ENCODE peak calls at places on chromosomes 4 and X, in ten cellular contexts. D, V, Y, H, M, P, C, R, O and X are unnamed samples.

GRCh38 chrX:101759000-101759399 is 99.3 kb upstream of the ARMCX2 start:
- DNase-seq in D (peak), O (no peak), R (no peak), C (peak), V (peak), Y (peak), P (peak), H (peak), M (peak), X (no peak)

GRCh38 chrX:43817454-43817853 is 64.8 kb downstream of the MAOB start:
- DNase-seq in P (no peak), C (no peak), Y (no peak), R (no peak), V (no peak), O (no peak), M (no peak), D (no peak), H (no peak), X (no peak)

GRCh38 chr4:16844796-16845586 is 53.5 kb downstream of the LDB2 start:
- DNase-seq in H (no peak), R (no peak), D (no peak), P (no peak), V (peak), M (no peak), Y (no peak), C (no peak), O (no peak), X (no peak)

GRCh38 chr4:26388671-26389070 is 67.9 kb downstream of the RBPJ start:
- DNase-seq in P (no peak), Y (no peak), D (no peak), C (no peak), M (no peak), V (no peak), O (no peak), H (no peak), R (no peak), X (no peak)

GRCh38 chrX:68190799-68191198 is 242.5 kb downstream of the OPHN1 start:
- DNase-seq in Y (no peak), P (no peak), C (no peak), R (no peak), M (no peak), O (no peak), V (no peak), D (no peak), H (no peak), X (no peak)

GRCh38 chr4:4693258-4693657 is 151.4 kb upstream of the STX18 start:
- DNase-seq in O (no peak), H (no peak), V (no peak), R (no peak), Y (no peak), D (no peak), M (no peak), C (no peak), P (no peak), X (no peak)

GRCh38 chrX:40130207-40130606 is 32.4 kb upstream of the BCOR start:
- DNase-seq in Y (no peak), M (no peak), V (peak), D (no peak), O (no peak), C (no peak), H (peak), P (no peak), R (no peak), X (no peak)

GRCh38 chr4:73593631-73594241 is 26.5 kb downstream of the RASSF6 start:
- DNase-seq in V (no peak), P (peak), Y (no peak), C (no peak), O (no peak), R (no peak), H (no peak), M (no peak), D (peak), X (no peak)

GRCh38 chrX:47283015-47283771 is 50.4 kb downstream of the USP11 start:
- DNase-seq in Y (no peak), V (no peak), M (peak), C (no peak), H (peak), P (no peak), D (peak), O (no peak), R (no peak), X (no peak)

GRCh38 chrX:2498781-2499302 is 1.9 kb downstream of the DHRSX start:
- DNase-seq in Y (no peak), R (no peak), C (no peak), V (no peak), P (no peak), D (no peak), H (peak), O (no peak), M (peak), X (no peak)

GRCh38 chr4:127959794-127960193 is 5.2 kb downstream of the MFSD8 start:
- DNase-seq in D (no peak), M (no peak), V (no peak), R (no peak), Y (no peak), P (no peak), O (no peak), C (no peak), H (peak), X (no peak)

GRCh38 chr4:93475730-93476129 is 352.8 kb upstream of the ATOH1 start:
- DNase-seq in P (no peak), H (no peak), Y (no peak), O (no peak), V (no peak), C (no peak), D (no peak), R (no peak), M (no peak), X (no peak)

GRCh38 chr4:84403656-84404055 is 95.4 kb downstream of the NKX6-1 start:
- DNase-seq in R (no peak), H (no peak), D (no peak), Y (no peak), P (no peak), V (peak), M (no peak), C (no peak), O (no peak), X (no peak)

GRCh38 chrX:6778547-6779231 is 243.8 kb upstream of the VCX3A start:
- DNase-seq in Y (no peak), V (no peak), R (no peak), D (peak), H (no peak), C (no peak), P (no peak), M (peak), O (no peak), X (no peak)

GRCh38 chr4:52659722-52660261 is 691 bp upstream of the USP46 start:
- DNase-seq in D (no peak), Y (no peak), R (no peak), H (peak), M (peak), P (peak), C (peak), V (no peak), O (no peak), X (no peak)

GRCh38 chr4:3307891-3308575 is 15.2 kb downstream of the RGS12 start:
- DNase-seq in D (no peak), M (no peak), Y (no peak), P (no peak), C (no peak), O (no peak), H (no peak), R (no peak), V (no peak), X (no peak)

GRCh38 chr4:3829211-3829953 is 63.2 kb downstream of the ADRA2C start:
- DNase-seq in C (no peak), V (no peak), H (no peak), D (no peak), P (no peak), M (no peak), R (no peak), O (no peak), Y (no peak), X (no peak)

GRCh38 chrX:121754301-121754700 is 706.9 kb downstream of the GLUD2 start:
- DNase-seq in D (no peak), P (no peak), H (no peak), V (no peak), M (no peak), C (no peak), O (no peak), R (no peak), Y (no peak), X (no peak)

GRCh38 chr4:113635739-113636437 is 125.7 kb downstream of the CAMK2D start:
- DNase-seq in R (no peak), V (no peak), O (no peak), P (no peak), M (no peak), H (peak), Y (no peak), D (no peak), C (no peak), X (no peak)

GRCh38 chr4:81802308-81802846 is 330.7 kb upstream of the RASGEF1B start:
- DNase-seq in D (no peak), P (no peak), C (no peak), O (no peak), V (no peak), H (no peak), Y (no peak), M (no peak), R (no peak), X (no peak)

GRCh38 chr4:186485621-186486062 is 69.7 kb downstream of the MTNR1A start:
- DNase-seq in P (no peak), Y (no peak), M (peak), H (peak), D (peak), R (no peak), V (peak), O (no peak), C (no peak), X (no peak)

GRCh38 chr4:106444557-106444956 is 76.0 kb upstream of the GIMD1 start:
- DNase-seq in Y (no peak), R (no peak), P (no peak), O (no peak), M (no peak), H (peak), V (no peak), D (no peak), C (no peak), X (no peak)

GRCh38 chrX:84873176-84873575 is 130.5 kb upstream of the APOOL start:
- DNase-seq in D (no peak), O (no peak), R (no peak), V (no peak), M (no peak), P (no peak), Y (no peak), H (no peak), C (no peak), X (no peak)

GRCh38 chrX:150907474-150907873 is 9.0 kb upstream of the CD99L2 start:
- DNase-seq in D (no peak), P (no peak), R (no peak), C (no peak), Y (no peak), M (no peak), O (no peak), V (no peak), H (no peak), X (no peak)

GRCh38 chr4:23899565-23899964 is 9.7 kb upstream of the PPARGC1A start:
- DNase-seq in R (no peak), M (no peak), V (no peak), H (no peak), D (no peak), C (no peak), Y (no peak), O (no peak), P (no peak), X (no peak)

GRCh38 chr4:123986268-123986798 is 589.7 kb downstream of the SPRY1 start:
- DNase-seq in Y (no peak), C (no peak), R (no peak), M (no peak), P (no peak), D (no peak), O (no peak), V (peak), H (peak), X (no peak)

GRCh38 chrX:139290310-139290709 is 240.2 kb upstream of the F9 start:
- DNase-seq in P (no peak), D (no peak), V (no peak), H (no peak), R (no peak), O (no peak), C (no peak), Y (no peak), M (no peak), X (no peak)

GRCh38 chrX:1281511-1281910 is 12.9 kb downstream of the CSF2RA start:
- DNase-seq in D (no peak), Y (no peak), V (peak), O (no peak), P (no peak), M (no peak), H (no peak), R (no peak), C (no peak), X (no peak)

GRCh38 chrX:13008189-13008533 is 33.3 kb downstream of the TMSB4X start:
- DNase-seq in D (no peak), C (no peak), H (no peak), Y (peak), P (no peak), M (no peak), R (no peak), V (no peak), O (no peak), X (no peak)

GRCh38 chr4:14431155-14432134 is 570.8 kb upstream of the CPEB2 start:
- DNase-seq in H (no peak), M (no peak), D (no peak), P (no peak), C (no peak), V (no peak), O (no peak), Y (no peak), R (no peak), X (no peak)

GRCh38 chr4:15197005-15197404 is 194.7 kb downstream of the CPEB2 start:
- DNase-seq in R (no peak), V (peak), H (peak), M (peak), C (no peak), P (no peak), D (peak), O (no peak), Y (no peak), X (no peak)

GRCh38 chr4:119525005-119525749 is 103.4 kb downstream of the PDE5A start:
- DNase-seq in H (peak), D (no peak), R (no peak), M (no peak), Y (no peak), O (no peak), P (no peak), C (no peak), V (peak), X (no peak)

GRCh38 chrX:10484683-10485247 is 135.6 kb downstream of the MID1 start:
- DNase-seq in R (no peak), C (no peak), O (no peak), P (no peak), D (no peak), M (no peak), Y (no peak), V (no peak), H (no peak), X (no peak)